ENCODE peak calls at places on chromosomes 1 and 21, in four cellular contexts. E is suprapubic skin, R is lower lobe of right lung, G is astrocyte. W is an unnamed sample.
A peak's percentile ranks its signal among the peaks of the same experiment; 100 is the strongest.

GRCh38 chr1:221510793-221511503 is 230.9 kb downstream of the DUSP10 start:
- DNase-seq in E (no peak), R (no peak), G (no peak), W (no peak)

GRCh38 chr1:55472115-55472514 is 257.0 kb upstream of the USP24 start:
- DNase-seq in R (no peak), G (no peak), E (no peak), W (no peak)

GRCh38 chr1:98045211-98046030 is 124.6 kb upstream of the DPYD start:
- DNase-seq in E (no peak), R (no peak), G (peak; percentile 69), W (no peak)

GRCh38 chr1:206772228-206773002 is at the start of gene IL10:
- DNase-seq in G (no peak), E (no peak), R (no peak), W (no peak)

GRCh38 chr1:12454406-12455391 is 163.3 kb downstream of the DHRS3 start:
- DNase-seq in G (peak; percentile 94), R (no peak), E (no peak), W (no peak)

GRCh38 chr1:73359001-73359400 is 839.0 kb downstream of the LRRIQ3 start:
- DNase-seq in R (no peak), E (no peak), G (no peak), W (no peak)

GRCh38 chr1:236888903-236889302 is 93.8 kb downstream of the MTR start:
- DNase-seq in R (no peak), E (no peak), G (no peak), W (no peak)

GRCh38 chr21:43880111-43880985 is 15.3 kb downstream of the AGPAT3 start:
- DNase-seq in R (peak; percentile 70), E (no peak), G (peak; percentile 26), W (no peak)

GRCh38 chr1:16249838-16250241 is 12.9 kb upstream of the CPLANE2 start:
- DNase-seq in R (no peak), E (peak; percentile 82), G (peak; percentile 43), W (no peak)

GRCh38 chr1:175197536-175197935 is 5.0 kb upstream of the KIAA0040 start:
- DNase-seq in R (no peak), G (no peak), E (no peak), W (peak; percentile 55)

GRCh38 chr1:231518485-231519035 is 9.9 kb upstream of the TSNAX start:
- DNase-seq in G (no peak), E (no peak), R (no peak), W (no peak)

GRCh38 chr1:145758116-145758515 is 38.8 kb downstream of the CD160 start:
- DNase-seq in R (no peak), G (no peak), E (no peak), W (no peak)

GRCh38 chr1:96721053-96721381 is 567 bp upstream of the PTBP2 start:
- DNase-seq in E (no peak), R (no peak), G (no peak), W (peak; percentile 42)

GRCh38 chr1:27357281-27358037 is 9.3 kb downstream of the MAP3K6 start:
- DNase-seq in G (no peak), R (peak; percentile 88), E (no peak), W (peak; percentile 77)

GRCh38 chr1:226891346-226891745 is 20.9 kb downstream of the PSEN2 start:
- DNase-seq in G (no peak), E (no peak), R (no peak), W (no peak)

GRCh38 chr1:21365036-21365435 is 74.8 kb upstream of the ECE1 start:
- DNase-seq in R (no peak), E (no peak), G (no peak), W (no peak)

GRCh38 chr1:27960762-27961645 is 1.2 kb downstream of the XKR8 start:
- DNase-seq in G (no peak), E (no peak), R (no peak), W (no peak)

GRCh38 chr21:16424331-16424749 is 694.6 kb downstream of the USP25 start:
- DNase-seq in G (peak; percentile 69), R (no peak), E (no peak), W (no peak)

GRCh38 chr1:214979191-214979590 is 103.3 kb upstream of the KCNK2 start:
- DNase-seq in E (no peak), R (no peak), G (peak; percentile 56), W (no peak)

GRCh38 chr1:178542554-178543290 is 29.8 kb downstream of the TEX35 start:
- DNase-seq in G (peak; percentile 73), R (peak; percentile 90), E (peak; percentile 91), W (peak; percentile 88)

GRCh38 chr1:118217073-118217620 is 32.1 kb upstream of the SPAG17 start:
- DNase-seq in E (no peak), R (no peak), G (no peak), W (no peak)

GRCh38 chr1:204450461-204451257 is 39.0 kb upstream of the PPP1R15B start:
- DNase-seq in E (no peak), R (no peak), G (no peak), W (no peak)

GRCh38 chr1:116321766-116322175 is 51.3 kb upstream of the ATP1A1 start:
- DNase-seq in G (no peak), E (no peak), R (no peak), W (no peak)

GRCh38 chr21:42127164-42128125 is 56.3 kb downstream of the UMODL1 start:
- DNase-seq in E (no peak), G (no peak), R (no peak), W (no peak)

GRCh38 chr21:42124826-42125570 is 53.9 kb downstream of the UMODL1 start:
- DNase-seq in G (no peak), E (no peak), R (no peak), W (no peak)

GRCh38 chr21:42123509-42123908 is 52.4 kb downstream of the UMODL1 start:
- DNase-seq in R (no peak), E (no peak), G (no peak), W (no peak)

GRCh38 chr21:42124081-42124480 is 53.0 kb downstream of the UMODL1 start:
- DNase-seq in E (no peak), R (no peak), G (no peak), W (no peak)

GRCh38 chr21:42125571-42126544 is 54.7 kb downstream of the UMODL1 start:
- DNase-seq in R (no peak), G (peak; percentile 54), E (no peak), W (peak; percentile 64)
- H3K4me1 ChIP-seq in R (peaks cover 5% of the 10 kb centered on the region), G (peaks cover 7% of the 10 kb centered on the region), E (peaks cover 32% of the 10 kb centered on the region), W (peaks cover 70% of the 10 kb centered on the region)

GRCh38 chr1:110338200-110339039 is 757 bp upstream of the RBM15 start:
- DNase-seq in E (peak; percentile 98), G (peak; percentile 100), R (peak; percentile 96), W (peak; percentile 100)
- TF ChIP-seq CTCF in E (peak; percentile 47), G (peak; percentile 15), R (peak; percentile 70), W (peak; percentile 76)

GRCh38 chr1:10633416-10633815 is 158.7 kb downstream of the PEX14 start:
- DNase-seq in E (no peak), G (no peak), R (peak; percentile 47), W (no peak)

GRCh38 chr1:10631121-10631810 is 156.5 kb downstream of the PEX14 start:
- DNase-seq in G (no peak), R (peak; percentile 46), E (no peak), W (no peak)

GRCh38 chr1:10631811-10632481 is 157.2 kb downstream of the PEX14 start:
- DNase-seq in R (peak; percentile 31), G (no peak), E (no peak), W (no peak)

GRCh38 chr1:10634075-10634427 is 159.3 kb downstream of the PEX14 start:
- DNase-seq in R (no peak), G (no peak), E (no peak), W (no peak)

GRCh38 chr1:10632691-10633090 is 157.9 kb downstream of the PEX14 start:
- DNase-seq in R (peak; percentile 43), G (no peak), E (no peak), W (no peak)
- H3K4me1 ChIP-seq in R (peaks cover 30% of the 10 kb centered on the region), G (peaks cover 3% of the 10 kb centered on the region), E (peaks cover 45% of the 10 kb centered on the region), W (no peaks in the 10 kb centered on the region)

GRCh38 chr21:34582506-34583150 is 32.3 kb downstream of the RCAN1 start:
- DNase-seq in G (peak; percentile 34), R (no peak), E (no peak), W (peak; percentile 33)
- TF ChIP-seq CTCF in G (peak; percentile 60), R (peak; percentile 39), E (peak; percentile 46), W (peak; percentile 65)

GRCh38 chr1:44811234-44811633 is 2.9 kb downstream of the BTBD19 start:
- DNase-seq in R (peak; percentile 3), G (no peak), E (peak; percentile 12), W (no peak)
- H3K4me1 ChIP-seq in R (peaks cover 91% of the 10 kb centered on the region), G (peaks cover 79% of the 10 kb centered on the region), E (peaks cover 94% of the 10 kb centered on the region), W (peaks cover 48% of the 10 kb centered on the region)

DNA sequence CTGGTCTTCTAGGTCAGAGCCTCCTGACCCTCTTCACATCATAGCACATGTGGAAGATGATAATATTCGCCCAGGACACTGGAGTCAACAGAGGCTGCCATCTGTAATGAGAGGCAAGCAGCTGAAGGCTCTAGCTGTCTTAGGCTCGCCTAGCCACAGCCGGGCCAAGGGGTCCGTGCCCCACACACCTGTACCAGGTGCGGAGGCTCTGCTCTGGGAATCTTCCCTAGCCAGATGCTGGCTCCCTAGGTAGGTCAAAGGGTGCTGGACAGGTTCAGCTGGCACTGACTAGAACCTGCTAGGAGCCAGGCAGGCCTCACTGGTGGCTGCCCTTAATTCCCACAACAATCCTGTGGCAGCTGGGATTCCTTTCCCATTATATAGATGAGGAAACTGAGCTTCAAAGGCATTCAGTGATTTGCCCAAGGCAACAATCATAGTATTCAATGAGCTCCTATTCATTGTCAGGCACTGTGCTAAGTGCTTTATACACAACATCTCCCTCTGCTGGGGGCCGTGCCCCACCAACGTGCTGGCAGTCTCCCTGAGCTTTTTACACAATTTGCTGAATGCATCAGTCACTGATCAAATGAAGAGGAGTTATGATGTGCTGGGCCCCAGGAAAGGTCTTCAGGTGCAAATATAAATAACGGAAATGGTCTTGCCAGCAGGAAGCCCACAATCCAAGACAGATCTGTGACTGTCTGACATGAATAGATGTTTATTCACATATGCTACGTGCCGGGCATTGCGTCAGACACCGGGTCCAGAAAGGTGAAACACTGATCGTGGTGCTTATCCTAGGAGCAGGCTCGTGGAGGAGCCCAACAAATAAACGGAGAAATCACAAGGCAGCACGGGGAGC is 58.0 kb downstream of the DDX20 start:
- DNase-seq in G (no peak), E (no peak), R (no peak), W (peak; percentile 32)
- TF ChIP-seq CTCF in G (no peak), E (no peak), R (no peak), W (peak; percentile 64)

DNA sequence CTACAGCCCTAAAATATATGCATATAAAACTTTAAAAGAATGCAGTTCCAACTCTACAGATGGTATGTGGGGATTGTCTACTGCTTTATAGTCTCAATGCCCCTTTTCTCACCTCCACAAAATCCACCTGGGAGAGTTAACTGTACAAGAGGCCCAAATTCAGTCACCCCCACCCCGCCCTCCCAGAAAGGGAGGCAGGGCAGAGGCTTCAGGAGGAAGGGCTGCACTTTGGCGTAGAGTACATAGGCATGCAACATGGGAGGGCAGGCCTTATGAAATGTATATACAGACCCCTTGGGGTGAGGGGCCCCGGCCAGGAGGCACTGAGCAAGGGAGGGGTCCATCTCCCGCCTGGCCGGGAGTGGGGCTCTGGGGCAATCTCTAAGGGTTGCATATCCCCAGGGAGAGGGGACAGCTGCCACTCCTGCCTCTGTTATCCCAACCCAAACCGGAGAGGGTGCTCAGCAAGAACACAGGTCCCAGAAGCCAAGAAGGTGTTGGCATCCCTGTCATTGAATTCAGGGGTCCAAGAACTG is 1.3 kb upstream of the PYGO2 start:
- DNase-seq in R (peak; percentile 38), E (no peak), G (no peak), W (no peak)
- H3K4me1 ChIP-seq in R (peaks cover 37% of the 10 kb centered on the region), E (peaks cover 41% of the 10 kb centered on the region), G (peaks cover 21% of the 10 kb centered on the region), W (peaks cover 24% of the 10 kb centered on the region)

DNA sequence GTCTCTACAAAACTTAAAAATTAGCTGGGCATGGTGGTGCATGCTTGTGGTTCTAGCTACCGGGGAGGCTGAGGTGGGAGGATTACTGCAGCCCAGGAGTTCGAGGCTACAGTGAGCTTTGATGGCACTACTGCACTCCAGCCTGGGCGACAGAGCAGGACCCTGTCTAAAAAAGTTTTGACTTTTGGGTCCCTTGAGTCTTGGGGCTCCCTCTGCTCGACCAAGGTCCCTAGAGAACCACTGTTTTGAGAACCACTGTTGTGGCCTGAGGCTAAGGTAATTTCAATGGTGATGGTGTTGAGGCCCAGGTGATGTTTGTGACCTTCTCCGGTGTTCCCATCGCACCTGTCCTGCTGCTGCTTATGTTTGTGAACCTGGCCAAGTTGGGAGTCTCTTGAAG is 3.1 kb upstream of the CAMTA1 start:
- DNase-seq in R (no peak), G (no peak), E (no peak), W (no peak)
- TF ChIP-seq CTCF in R (no peak), G (no peak), E (no peak), W (no peak)